ENCODE peak calls at places on chromosomes 5 and 9, in four cellular contexts. One of them, this sample, is unnamed.

GRCh38 chr5:94544031-94544650 is 74.3 kb downstream of the KIAA0825 start:
- DNase-seq in HL-60: peak
- DNase-seq in GM12891: no peak
- DNase-seq in K562: no peak
- DNase-seq in this sample: peak

GRCh38 chr5:88883566-88884434 is 816 bp upstream of the MEF2C start:
- DNase-seq in HL-60: no peak
- DNase-seq in GM12891: no peak
- DNase-seq in K562: peak
- DNase-seq in this sample: no peak

GRCh38 chr5:127031147-127031862 is 947 bp upstream of the MARCHF3 start:
- DNase-seq in HL-60: peak
- DNase-seq in GM12891: peak
- DNase-seq in K562: peak
- DNase-seq in this sample: no peak

GRCh38 chr9:134329576-134329855 is 3.3 kb downstream of the RXRA start:
- DNase-seq in HL-60: no peak
- DNase-seq in GM12891: no peak
- DNase-seq in K562: no peak
- DNase-seq in this sample: no peak

GRCh38 chr9:38018964-38019602 is 49.9 kb downstream of the SHB start:
- DNase-seq in HL-60: no peak
- DNase-seq in GM12891: no peak
- DNase-seq in K562: no peak
- DNase-seq in this sample: no peak

GRCh38 chr5:88503065-88503394 is 234.4 kb upstream of the TMEM161B start:
- DNase-seq in HL-60: no peak
- DNase-seq in GM12891: no peak
- DNase-seq in K562: no peak
- DNase-seq in this sample: no peak

GRCh38 chr5:31860726-31861432 is 221.9 kb downstream of the PDZD2 start:
- DNase-seq in HL-60: no peak
- DNase-seq in GM12891: no peak
- DNase-seq in K562: no peak
- DNase-seq in this sample: no peak

GRCh38 chr9:89379031-89379430 is 60.7 kb downstream of the SECISBP2 start:
- DNase-seq in HL-60: no peak
- DNase-seq in GM12891: no peak
- DNase-seq in K562: no peak
- DNase-seq in this sample: no peak

GRCh38 chr5:39024884-39025283 is 49.3 kb downstream of the RICTOR start:
- DNase-seq in HL-60: no peak
- DNase-seq in GM12891: no peak
- DNase-seq in K562: no peak
- DNase-seq in this sample: no peak

GRCh38 chr5:180494510-180495181 is 467 bp downstream of the CNOT6 start:
- DNase-seq in HL-60: no peak
- DNase-seq in GM12891: peak
- DNase-seq in K562: peak
- DNase-seq in this sample: no peak

GRCh38 chr9:136939431-136939995 is 5.0 kb downstream of the FBXW5 start:
- DNase-seq in HL-60: no peak
- DNase-seq in GM12891: no peak
- DNase-seq in K562: no peak
- DNase-seq in this sample: no peak

GRCh38 chr5:135251099-135251498 is 147.9 kb downstream of the MACROH2A1 start:
- DNase-seq in HL-60: no peak
- DNase-seq in GM12891: no peak
- DNase-seq in K562: no peak
- DNase-seq in this sample: no peak

GRCh38 chr9:89623925-89624420 is 19.2 kb downstream of the GADD45G start:
- DNase-seq in HL-60: peak
- DNase-seq in GM12891: no peak
- DNase-seq in K562: no peak
- DNase-seq in this sample: no peak

GRCh38 chr5:112784726-112785125 is 47.0 kb downstream of the APC start:
- DNase-seq in HL-60: no peak
- DNase-seq in GM12891: no peak
- DNase-seq in K562: no peak
- DNase-seq in this sample: no peak

GRCh38 chr5:39370555-39371366 is 6.5 kb upstream of the C9 start:
- DNase-seq in HL-60: no peak
- DNase-seq in GM12891: no peak
- DNase-seq in K562: no peak
- DNase-seq in this sample: no peak

GRCh38 chr9:136438909-136439549 is 616 bp downstream of the INPP5E start:
- DNase-seq in HL-60: peak
- DNase-seq in GM12891: peak
- DNase-seq in K562: peak
- DNase-seq in this sample: no peak

GRCh38 chr5:641331-641765 is 29.2 kb downstream of the CEP72 start:
- DNase-seq in HL-60: no peak
- DNase-seq in GM12891: no peak
- DNase-seq in K562: no peak
- DNase-seq in this sample: no peak

GRCh38 chr9:16312962-16313546 is 557.4 kb downstream of the BNC2 start:
- DNase-seq in HL-60: no peak
- DNase-seq in GM12891: no peak
- DNase-seq in K562: no peak
- DNase-seq in this sample: no peak

GRCh38 chr5:82509726-82510125 is 231.6 kb upstream of the RPS23 start:
- DNase-seq in HL-60: no peak
- DNase-seq in GM12891: no peak
- DNase-seq in K562: no peak
- DNase-seq in this sample: no peak

GRCh38 chr9:8205580-8205979 is 406.0 kb upstream of the DMAC1 start:
- DNase-seq in HL-60: no peak
- DNase-seq in GM12891: no peak
- DNase-seq in K562: no peak
- DNase-seq in this sample: no peak

GRCh38 chr5:55885359-55885758 is 34.2 kb downstream of the IL31RA start:
- DNase-seq in HL-60: no peak
- DNase-seq in GM12891: no peak
- DNase-seq in K562: no peak
- DNase-seq in this sample: no peak

GRCh38 chr9:100066539-100066938 is 32.3 kb downstream of the ERP44 start:
- DNase-seq in HL-60: no peak
- DNase-seq in GM12891: no peak
- DNase-seq in K562: no peak
- DNase-seq in this sample: peak

GRCh38 chr9:137286980-137287383 is 9.5 kb downstream of the TOR4A start:
- DNase-seq in HL-60: peak
- DNase-seq in GM12891: no peak
- DNase-seq in K562: peak
- DNase-seq in this sample: no peak

GRCh38 chr5:97670447-97670846 is 487.4 kb upstream of the RIOK2 start:
- DNase-seq in HL-60: no peak
- DNase-seq in GM12891: no peak
- DNase-seq in K562: no peak
- DNase-seq in this sample: no peak

GRCh38 chr5:143235423-143235822 is 168.1 kb downstream of the NR3C1 start:
- DNase-seq in HL-60: no peak
- DNase-seq in GM12891: no peak
- DNase-seq in K562: no peak
- DNase-seq in this sample: no peak

GRCh38 chr9:37575511-37575914 is 667 bp downstream of the FBXO10 start:
- DNase-seq in HL-60: no peak
- DNase-seq in GM12891: no peak
- DNase-seq in K562: no peak
- DNase-seq in this sample: no peak

GRCh38 chr5:68433921-68434879 is 218.6 kb downstream of the PIK3R1 start:
- DNase-seq in HL-60: peak
- DNase-seq in GM12891: peak
- DNase-seq in K562: peak
- DNase-seq in this sample: peak

GRCh38 chr9:109771796-109772525 is 8.0 kb upstream of the PALM2AKAP2 start:
- DNase-seq in HL-60: no peak
- DNase-seq in GM12891: no peak
- DNase-seq in K562: no peak
- DNase-seq in this sample: no peak

GRCh38 chr5:140243855-140244254 is 59.0 kb downstream of the PFDN1 start:
- DNase-seq in HL-60: no peak
- DNase-seq in GM12891: no peak
- DNase-seq in K562: no peak
- DNase-seq in this sample: no peak

GRCh38 chr5:155625315-155625714 is 611.8 kb downstream of the KIF4B start:
- DNase-seq in HL-60: no peak
- DNase-seq in GM12891: no peak
- DNase-seq in K562: no peak
- DNase-seq in this sample: no peak

GRCh38 chr9:6052520-6052919 is 37.1 kb upstream of the RANBP6 start:
- DNase-seq in HL-60: no peak
- DNase-seq in GM12891: no peak
- DNase-seq in K562: no peak
- DNase-seq in this sample: no peak

GRCh38 chr5:118115791-118116190 is 872.6 kb downstream of the DTWD2 start:
- DNase-seq in HL-60: no peak
- DNase-seq in GM12891: no peak
- DNase-seq in K562: no peak
- DNase-seq in this sample: no peak

GRCh38 chr5:4422247-4422646 is 717.9 kb upstream of the ADAMTS16 start:
- DNase-seq in HL-60: no peak
- DNase-seq in GM12891: no peak
- DNase-seq in K562: no peak
- DNase-seq in this sample: no peak

GRCh38 chr5:132134384-132134783 is 60.8 kb downstream of the CSF2 start:
- DNase-seq in HL-60: no peak
- DNase-seq in GM12891: no peak
- DNase-seq in K562: no peak
- DNase-seq in this sample: no peak

DNA sequence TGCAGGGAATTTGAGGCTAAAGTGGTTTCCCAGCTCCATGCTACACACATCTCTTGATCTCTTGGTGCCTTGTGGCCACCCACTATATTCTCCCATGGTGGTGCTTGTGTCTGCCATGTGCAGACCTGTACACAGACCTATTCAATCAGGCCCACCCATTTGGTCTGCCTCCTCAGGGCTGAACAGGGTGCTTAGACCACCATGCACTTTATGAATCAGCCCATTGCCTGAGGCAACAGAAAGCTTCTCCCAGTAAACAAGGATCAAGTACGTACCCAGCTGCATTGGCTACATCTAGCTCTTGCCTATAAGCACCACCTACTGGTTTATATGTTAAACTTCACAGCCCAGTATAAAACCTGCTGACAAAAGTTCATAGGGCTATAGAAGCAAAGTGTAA is 664.3 kb upstream of the EDIL3 start:
- DNase-seq in HL-60: no peak
- DNase-seq in GM12891: no peak
- DNase-seq in K562: no peak
- DNase-seq in this sample: no peak
- TF ChIP-seq SPI1 in HL-60: no peak
- TF ChIP-seq SPI1 in GM12891: no peak
- TF ChIP-seq SPI1 in K562: no peak
- TF ChIP-seq SPI1 in this sample: no peak

GRCh38 chr5:53890490-53890889 is 330.1 kb downstream of the NDUFS4 start:
- DNase-seq in HL-60: no peak
- DNase-seq in GM12891: no peak
- DNase-seq in K562: no peak
- DNase-seq in this sample: no peak
- TF ChIP-seq SPI1 in HL-60: no peak
- TF ChIP-seq SPI1 in GM12891: no peak
- TF ChIP-seq SPI1 in K562: no peak
- TF ChIP-seq SPI1 in this sample: no peak

GRCh38 chr9:13529321-13530104 is 250.0 kb upstream of the MPDZ start:
- DNase-seq in HL-60: no peak
- DNase-seq in GM12891: no peak
- DNase-seq in K562: no peak
- DNase-seq in this sample: no peak

GRCh38 chr9:13534006-13534405 is 254.5 kb upstream of the MPDZ start:
- DNase-seq in HL-60: no peak
- DNase-seq in GM12891: no peak
- DNase-seq in K562: no peak
- DNase-seq in this sample: no peak

GRCh38 chr9:13535141-13535540 is 255.6 kb upstream of the MPDZ start:
- DNase-seq in HL-60: no peak
- DNase-seq in GM12891: no peak
- DNase-seq in K562: no peak
- DNase-seq in this sample: no peak

DNA sequence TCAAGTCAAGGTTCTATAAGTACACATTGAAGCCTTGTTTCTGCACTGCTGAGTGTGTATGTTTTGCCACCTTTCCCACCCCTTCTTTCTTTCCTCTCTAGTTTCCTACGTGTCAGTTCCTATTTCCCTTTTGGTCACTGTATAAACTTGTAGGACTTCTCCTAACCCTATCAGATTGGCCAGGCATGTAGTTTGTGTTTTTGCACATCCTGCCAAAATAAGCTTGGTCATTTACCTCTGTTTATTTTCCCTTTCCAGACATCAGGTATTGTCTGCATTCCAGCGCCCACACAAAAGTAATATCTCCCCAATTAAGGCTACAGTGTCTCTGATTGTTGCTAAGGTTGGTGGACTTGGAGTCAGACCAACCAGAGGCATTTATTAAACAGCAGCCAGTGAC is 252.9 kb upstream of the MPDZ start:
- DNase-seq in HL-60: no peak
- DNase-seq in GM12891: no peak
- DNase-seq in K562: no peak
- DNase-seq in this sample: no peak
- TF ChIP-seq SPI1 in HL-60: no peak
- TF ChIP-seq SPI1 in GM12891: no peak
- TF ChIP-seq SPI1 in K562: no peak
- TF ChIP-seq SPI1 in this sample: no peak

DNA sequence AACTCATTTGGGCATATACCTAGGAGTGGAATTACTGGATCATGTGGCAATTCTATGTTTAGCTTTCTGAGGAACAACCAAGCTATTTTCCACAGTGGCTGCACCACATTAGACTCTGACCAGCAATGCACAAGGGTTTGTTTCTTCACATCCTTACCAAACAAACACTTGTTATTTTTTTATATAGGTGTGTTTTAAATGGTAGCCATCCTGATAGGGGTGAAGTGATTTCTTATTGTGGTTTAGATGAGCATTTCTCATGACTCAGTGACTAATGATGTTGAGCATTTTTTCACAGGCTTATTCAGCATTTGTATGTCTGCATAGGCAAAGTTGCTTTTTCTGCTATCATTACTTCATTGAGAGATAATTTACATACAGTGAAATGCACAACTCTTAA is 36.0 kb downstream of the ANKRD33B start:
- DNase-seq in HL-60: no peak
- DNase-seq in GM12891: no peak
- DNase-seq in K562: no peak
- DNase-seq in this sample: no peak
- TF ChIP-seq SPI1 in HL-60: no peak
- TF ChIP-seq SPI1 in GM12891: no peak
- TF ChIP-seq SPI1 in K562: no peak
- TF ChIP-seq SPI1 in this sample: no peak

DNA sequence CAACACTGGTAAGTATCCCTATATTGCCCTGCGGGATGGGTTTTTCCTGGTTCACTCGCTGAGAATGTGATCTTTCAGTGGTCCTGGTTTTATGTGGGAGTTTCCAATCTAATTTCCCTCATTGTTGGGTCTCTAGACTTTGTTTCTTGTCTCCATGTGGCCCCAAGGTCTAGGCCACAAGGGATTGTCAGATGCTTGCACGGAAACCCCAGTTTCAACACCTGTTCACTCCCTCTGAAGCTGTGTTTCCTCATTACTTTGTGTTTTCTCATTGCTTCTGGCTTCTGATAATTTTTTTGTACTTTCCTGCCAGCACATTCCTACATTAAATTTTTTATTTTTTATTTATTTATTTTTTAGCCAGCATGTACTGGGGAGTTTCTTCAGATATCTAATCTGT is 191.5 kb downstream of the TTLL11 start:
- DNase-seq in HL-60: no peak
- DNase-seq in GM12891: no peak
- DNase-seq in K562: no peak
- DNase-seq in this sample: no peak
- TF ChIP-seq SPI1 in HL-60: no peak
- TF ChIP-seq SPI1 in GM12891: no peak
- TF ChIP-seq SPI1 in K562: no peak
- TF ChIP-seq SPI1 in this sample: no peak

This sample was measured in GM12878.